ENCODE peak calls at places on chromosomes 2 and 18, in six cellular contexts. A is activated CD4-positive, alpha-beta T cell treated with anti-CD3 and anti-CD28 coated beads, Interleukin-2, amount 50 U/mL, for 1 hour; M is right cardiac atrium; Q is adipocyte; O is posterior cingulate gyrus; G is osteocyte. J is an unnamed sample.

GRCh38 chr2:43034921-43035320 is 191.5 kb downstream of the ZFP36L2 start:
- DNase-seq in A (no peak), Q (no peak), M (no peak), G (no peak), O (no peak), J (no peak)

GRCh38 chr2:44951714-44952113 is 10.2 kb downstream of the SIX3 start:
- DNase-seq in A (no peak), G (no peak), O (peak), M (no peak), Q (no peak), J (no peak)

GRCh38 chr2:58866040-58866439 is 624.9 kb upstream of the FANCL start:
- DNase-seq in M (no peak), O (no peak), A (no peak), G (no peak), Q (no peak), J (no peak)

GRCh38 chr2:179354739-179355537 is 90.3 kb upstream of the SESTD1 start:
- DNase-seq in O (no peak), A (no peak), G (no peak), Q (peak), M (no peak), J (no peak)

GRCh38 chr2:241680827-241681599 is 5.6 kb downstream of the DTYMK start:
- DNase-seq in O (no peak), M (no peak), A (no peak), G (no peak), Q (peak), J (peak)

GRCh38 chr18:73679941-73680700 is 467.5 kb downstream of the FBXO15 start:
- DNase-seq in O (no peak), Q (no peak), A (no peak), M (no peak), G (no peak), J (no peak)

GRCh38 chr2:211045025-211045424 is 488.6 kb downstream of the CPS1 start:
- DNase-seq in G (no peak), Q (no peak), A (no peak), M (no peak), O (no peak), J (no peak)

GRCh38 chr2:12884713-12885282 is 168.1 kb downstream of the TRIB2 start:
- DNase-seq in M (peak), O (no peak), G (no peak), A (no peak), Q (peak), J (peak)

GRCh38 chr18:48959921-48960920 is 9.5 kb upstream of the SMAD7 start:
- DNase-seq in G (no peak), A (no peak), O (no peak), Q (peak), M (no peak), J (peak)

GRCh38 chr2:128563348-128563687 is 244.7 kb upstream of the HS6ST1 start:
- DNase-seq in M (peak), O (peak), G (peak), Q (peak), A (no peak), J (peak)

GRCh38 chr2:217260441-217261080 is 400.7 kb upstream of the TNP1 start:
- DNase-seq in O (no peak), G (no peak), A (no peak), M (no peak), Q (no peak), J (no peak)

GRCh38 chr2:172021955-172022354 is 22.2 kb downstream of the METAP1D start:
- DNase-seq in Q (peak), G (no peak), M (no peak), A (no peak), O (no peak), J (peak)

GRCh38 chr2:234335676-234336228 is 161.1 kb downstream of the ARL4C start:
- DNase-seq in G (no peak), Q (peak), O (peak), A (peak), M (peak), J (peak)

GRCh38 chr18:22332590-22332989 is 85.1 kb downstream of the CTAGE1 start:
- DNase-seq in Q (no peak), G (no peak), M (no peak), O (no peak), A (no peak), J (no peak)

GRCh38 chr2:6590442-6590841 is 275.3 kb downstream of the CMPK2 start:
- DNase-seq in A (no peak), O (no peak), G (no peak), M (no peak), Q (no peak), J (no peak)

GRCh38 chr2:37688771-37689468 is 17.5 kb upstream of the CDC42EP3 start:
- DNase-seq in M (peak), A (no peak), G (no peak), O (no peak), Q (peak), J (peak)

GRCh38 chr18:61765097-61765496 is 127.7 kb downstream of the RNF152 start:
- DNase-seq in A (no peak), Q (peak), G (no peak), M (no peak), O (no peak), J (peak)

GRCh38 chr2:228018311-228018710 is 146.9 kb downstream of the DAW1 start:
- DNase-seq in M (no peak), Q (no peak), A (no peak), O (peak), G (no peak), J (no peak)

GRCh38 chr2:72108121-72108520 is 39.5 kb downstream of the CYP26B1 start:
- DNase-seq in O (no peak), Q (peak), G (no peak), A (no peak), M (no peak), J (peak)

GRCh38 chr2:45264227-45265225 is 255.3 kb upstream of the SIX2 start:
- DNase-seq in M (no peak), Q (no peak), G (no peak), A (no peak), O (no peak), J (peak)

GRCh38 chr2:144414324-144414845 is 105.5 kb downstream of the ZEB2 start:
- DNase-seq in G (no peak), A (no peak), O (no peak), Q (peak), M (peak), J (peak)

GRCh38 chr18:9643549-9643948 is 29.2 kb upstream of the PPP4R1 start:
- DNase-seq in O (no peak), Q (peak), G (no peak), A (no peak), M (no peak), J (peak)

GRCh38 chr2:36562973-36563532 is 34.9 kb downstream of the FEZ2 start:
- DNase-seq in G (no peak), A (no peak), M (no peak), O (no peak), Q (peak), J (peak)

GRCh38 chr2:231795525-231796327 is 9.5 kb downstream of the COPS7B start:
- DNase-seq in M (no peak), O (no peak), G (no peak), Q (peak), A (no peak), J (peak)

GRCh38 chr2:228516019-228516418 is 334.5 kb upstream of the SPHKAP start:
- DNase-seq in A (no peak), M (no peak), Q (no peak), O (no peak), G (no peak), J (no peak)

GRCh38 chr18:12606592-12607315 is 51.2 kb downstream of the SPIRE1 start:
- DNase-seq in G (no peak), O (no peak), A (no peak), M (no peak), Q (peak), J (peak)

GRCh38 chr18:61669320-61669719 is 223.5 kb downstream of the RNF152 start:
- DNase-seq in A (no peak), O (no peak), G (no peak), Q (no peak), M (no peak), J (peak)

GRCh38 chr2:203646266-203646864 is 60.1 kb upstream of the CD28 start:
- DNase-seq in M (no peak), G (no peak), O (no peak), A (no peak), Q (no peak), J (no peak)

GRCh38 chr2:111626862-111627163 is 257.2 kb downstream of the ANAPC1 start:
- DNase-seq in M (no peak), O (no peak), A (no peak), G (no peak), Q (no peak), J (no peak)

GRCh38 chr18:45103319-45104070 is 422.8 kb downstream of the SETBP1 start:
- DNase-seq in G (no peak), M (no peak), A (no peak), Q (no peak), O (no peak), J (no peak)

GRCh38 chr2:207836526-207837133 is 66.9 kb upstream of the FZD5 start:
- DNase-seq in A (no peak), G (peak), Q (peak), M (peak), O (no peak), J (peak)

GRCh38 chr2:152098033-152098797 is 629 bp downstream of the CACNB4 start:
- DNase-seq in Q (peak), A (no peak), M (peak), G (no peak), O (peak), J (peak)

GRCh38 chr18:9854801-9855676 is 30.7 kb upstream of the TXNDC2 start:
- DNase-seq in A (no peak), G (no peak), O (no peak), Q (peak), M (no peak), J (no peak)

GRCh38 chr2:169933124-169933711 is 106.0 kb downstream of the UBR3 start:
- DNase-seq in A (no peak), O (no peak), G (no peak), M (no peak), Q (peak), J (peak)

GRCh38 chr2:229591611-229592010 is 122.7 kb downstream of the DNER start:
- DNase-seq in A (no peak), M (no peak), G (no peak), O (peak), Q (no peak), J (no peak)

GRCh38 chr2:74919827-74920226 is 38.6 kb upstream of the POLE4 start:
- DNase-seq in O (peak), Q (peak), M (peak), G (peak), A (peak), J (peak)

GRCh38 chr18:8116346-8117007 is 492.8 kb upstream of the RAB12 start:
- DNase-seq in A (no peak), M (no peak), G (no peak), Q (peak), O (no peak), J (peak)

GRCh38 chr2:60840880-60841279 is 40.5 kb upstream of the REL start:
- DNase-seq in O (no peak), Q (no peak), M (no peak), G (no peak), A (no peak), J (no peak)